ENCODE peak calls at places on chromosomes 2 and 18, in nine cellular contexts. M is NCI-H1436; F is activated T-cell treated with anti-CD3 and anti-CD28 coated beads, Interleukin-2, amount 50 U/mL, for 72 hours; D is T-cell; P is thyroid gland; V is D721Med; L is nephron progenitor cell; N is mammary epithelial cell; W is T-helper 17 cell. K is an unnamed sample.

GRCh38 chr2:3377279-3377611 is 373 bp downstream of the EIPR1 start:
- DNase-seq in M (no peak), F (peak), D (peak), P (no peak), V (no peak), L (no peak), N (no peak), W (no peak), K (no peak)

GRCh38 chr2:80378-80777 is 34.1 kb upstream of the FAM110C start:
- DNase-seq in M (no peak), F (no peak), D (no peak), P (no peak), V (no peak), L (no peak), N (no peak), W (no peak), K (no peak)

GRCh38 chr18:59008302-59008974 is 131.2 kb upstream of the SEC11C start:
- DNase-seq in M (no peak), F (no peak), D (no peak), P (no peak), V (no peak), L (no peak), N (peak), W (no peak), K (no peak)

GRCh38 chr2:161357097-161357496 is 48.9 kb downstream of the PSMD14 start:
- DNase-seq in M (no peak), F (no peak), D (no peak), P (no peak), V (no peak), L (no peak), N (peak), W (no peak), K (no peak)

GRCh38 chr2:240391111-240392051 is 44.1 kb upstream of the GPC1 start:
- DNase-seq in M (no peak), F (no peak), D (no peak), P (peak), V (no peak), L (peak), N (no peak), W (no peak), K (no peak)

GRCh38 chr18:46759885-46760284 is 3.0 kb upstream of the ST8SIA5 start:
- DNase-seq in M (peak), F (no peak), D (no peak), P (peak), V (no peak), L (no peak), N (no peak), W (no peak), K (no peak)

GRCh38 chr2:74525717-74526648 is at the start of gene DQX1:
- DNase-seq in M (no peak), F (no peak), D (no peak), P (no peak), V (peak), L (no peak), N (peak), W (no peak), K (peak)

GRCh38 chr2:157269922-157270321 is 12.4 kb downstream of the GALNT5 start:
- DNase-seq in M (no peak), F (no peak), D (no peak), P (no peak), V (no peak), L (no peak), N (no peak), W (no peak), K (no peak)

GRCh38 chr2:35114765-35115164 is 1240.8 kb upstream of the CRIM1 start:
- DNase-seq in M (no peak), F (no peak), D (no peak), P (no peak), V (no peak), L (no peak), N (no peak), W (no peak), K (no peak)

K was measured in pons.